ENCODE peak calls at places on chromosomes 1 and 21, in ten cellular contexts. I, Z, A, H, S, M, E, Y, U and G are unnamed samples.
A peak's percentile ranks its signal among the peaks of the same experiment; 100 is the strongest.

GRCh38 chr1:175191654-175192053 is 922 bp downstream of the KIAA0040 start:
- DNase-seq in Z (no peak), S (peak; percentile 42), E (no peak), M (no peak), U (peak; percentile 59), H (no peak), Y (no peak), A (no peak), I (no peak), G (no peak)

GRCh38 chr21:41583274-41583790 is 75.4 kb upstream of the TMPRSS2 start:
- DNase-seq in H (no peak), A (peak; percentile 13), U (peak; percentile 44), S (no peak), E (no peak), Y (no peak), I (no peak), Z (no peak), M (no peak), G (no peak)

GRCh38 chr1:59272507-59272906 is 24.4 kb upstream of the FGGY start:
- DNase-seq in M (peak; percentile 73), E (no peak), H (peak; percentile 55), Y (peak; percentile 69), U (no peak), Z (no peak), I (no peak), A (peak; percentile 43), S (no peak), G (no peak)

GRCh38 chr21:46099476-46099875 is 1.6 kb downstream of the COL6A2 start:
- DNase-seq in E (peak; percentile 62), M (no peak), H (no peak), S (no peak), Z (no peak), A (no peak), Y (peak; percentile 54), I (no peak), U (peak; percentile 54), G (no peak)

GRCh38 chr1:227316941-227317540 is 1.3 kb downstream of the CDC42BPA start:
- DNase-seq in E (no peak), H (no peak), U (no peak), Z (no peak), I (no peak), M (no peak), S (peak; percentile 57), Y (peak; percentile 36), A (peak; percentile 50), G (no peak)

GRCh38 chr1:159786966-159787365 is 6.2 kb downstream of the DUSP23 start:
- DNase-seq in Y (no peak), U (no peak), A (no peak), Z (no peak), E (no peak), H (no peak), I (no peak), S (no peak), M (no peak), G (no peak)

GRCh38 chr1:212981025-212981495 is 30.7 kb downstream of the VASH2 start:
- DNase-seq in E (no peak), Z (no peak), M (peak; percentile 58), I (no peak), Y (no peak), S (peak; percentile 67), A (no peak), U (no peak), H (no peak), G (no peak)

GRCh38 chr1:168441745-168442144 is 102.1 kb downstream of the XCL2 start:
- DNase-seq in I (no peak), E (no peak), A (peak; percentile 22), H (no peak), S (no peak), Y (no peak), Z (no peak), U (no peak), M (no peak), G (no peak)

GRCh38 chr1:63982201-63982600 is 208.4 kb downstream of the ROR1 start:
- DNase-seq in U (no peak), A (no peak), Y (no peak), S (no peak), I (no peak), H (no peak), Z (no peak), M (no peak), E (no peak), G (no peak)

GRCh38 chr1:63674238-63674864 is 81.1 kb downstream of the PGM1 start:
- DNase-seq in S (peak; percentile 31), E (no peak), Z (no peak), Y (peak; percentile 97), A (peak; percentile 96), H (peak; percentile 89), U (peak; percentile 90), M (peak; percentile 87), I (no peak), G (no peak)

GRCh38 chr1:244836598-244836997 is 1.1 kb downstream of the COX20 start:
- DNase-seq in M (no peak), A (no peak), Y (peak; percentile 47), H (no peak), S (no peak), I (no peak), Z (no peak), E (no peak), U (no peak), G (no peak)

GRCh38 chr1:170857955-170858354 is 77.4 kb upstream of the MROH9 start:
- DNase-seq in E (no peak), A (no peak), I (no peak), U (no peak), Y (no peak), M (no peak), Z (no peak), S (no peak), H (no peak), G (no peak)

GRCh38 chr1:7621334-7622219 is 149.5 kb upstream of the VAMP3 start:
- DNase-seq in H (no peak), E (peak; percentile 46), U (no peak), I (no peak), S (no peak), A (no peak), Y (no peak), Z (no peak), M (no peak), G (no peak)

GRCh38 chr1:1281533-1282321 is 1.5 kb downstream of the SCNN1D start:
- DNase-seq in E (no peak), Y (no peak), A (no peak), S (peak; percentile 22), I (no peak), U (peak; percentile 94), M (no peak), H (no peak), Z (no peak), G (no peak)

GRCh38 chr1:206551985-206552325 is 44.6 kb downstream of the RASSF5 start:
- DNase-seq in M (no peak), U (peak; percentile 72), I (no peak), S (no peak), A (no peak), Y (no peak), E (peak; percentile 88), Z (peak; percentile 69), H (no peak), G (no peak)

GRCh38 chr1:4485398-4485797 is 169.0 kb upstream of the AJAP1 start:
- DNase-seq in M (no peak), U (no peak), I (no peak), Z (no peak), S (no peak), H (no peak), A (no peak), E (no peak), Y (no peak), G (no peak)

GRCh38 chr1:41504126-41505035 is 19.9 kb upstream of the EDN2 start:
- DNase-seq in I (no peak), Z (no peak), A (peak; percentile 55), E (no peak), Y (peak; percentile 56), H (no peak), M (no peak), U (peak; percentile 58), S (peak; percentile 22), G (no peak)

GRCh38 chr1:35431173-35431599 is 126.0 kb downstream of the KIAA0319L start:
- DNase-seq in U (no peak), H (no peak), I (no peak), Z (no peak), M (no peak), A (no peak), Y (no peak), S (no peak), E (no peak), G (no peak)

GRCh38 chr21:41701749-41702148 is 65.1 kb downstream of the RIPK4 start:
- DNase-seq in I (no peak), S (no peak), A (no peak), Y (no peak), E (no peak), H (no peak), Z (no peak), U (no peak), M (no peak), G (no peak)

GRCh38 chr1:151822404-151822803 is 9.2 kb downstream of the RORC start:
- DNase-seq in Z (no peak), I (no peak), S (no peak), H (no peak), U (no peak), Y (no peak), E (peak; percentile 37), A (no peak), M (no peak), G (no peak)

GRCh38 chr1:107536266-107536665 is 395.4 kb downstream of the NTNG1 start:
- DNase-seq in S (peak; percentile 69), Y (peak; percentile 12), E (no peak), I (no peak), U (peak; percentile 52), M (no peak), A (peak; percentile 40), Z (no peak), H (no peak), G (no peak)

GRCh38 chr1:41712687-41713086 is 206.0 kb downstream of the HIVEP3 start:
- DNase-seq in Y (no peak), A (no peak), Z (no peak), M (no peak), S (peak; percentile 22), I (no peak), U (no peak), E (no peak), H (no peak), G (no peak)

GRCh38 chr1:154352581-154353459 is 27.5 kb downstream of the ATP8B2 start:
- DNase-seq in S (peak; percentile 30), A (peak; percentile 34), I (no peak), M (no peak), Y (peak; percentile 65), Z (peak; percentile 21), U (peak; percentile 80), E (peak; percentile 72), H (no peak), G (no peak)

GRCh38 chr1:85465791-85466134 is 804 bp upstream of the DDAH1 start:
- DNase-seq in M (no peak), S (no peak), U (no peak), E (no peak), Z (no peak), I (no peak), H (no peak), A (no peak), Y (peak; percentile 37), G (no peak)

GRCh38 chr1:199691540-199691939 is 336.0 kb upstream of the NR5A2 start:
- DNase-seq in Z (no peak), E (no peak), Y (peak; percentile 83), S (peak; percentile 1), U (no peak), H (peak; percentile 20), M (peak; percentile 76), A (peak; percentile 83), I (no peak), G (no peak)